ENCODE peak calls at places on chromosome 18, in six cellular contexts. O, V, X, A, Z and J are unnamed samples.

GRCh38 chr18:57627488-57627887 is 5.9 kb upstream of the NARS1 start:
- DNase-seq in Z (no peak), A (peak; percentile 34), V (no peak), O (no peak), X (no peak), J (no peak)

GRCh38 chr18:74532511-74533025 is 1.7 kb upstream of the CNDP1 start:
- DNase-seq in Z (no peak), V (no peak), A (no peak), O (no peak), X (no peak), J (no peak)

GRCh38 chr18:31509571-31509970 is 11.6 kb downstream of the DSG2 start:
- DNase-seq in A (no peak), O (no peak), Z (no peak), V (no peak), X (no peak), J (no peak)

GRCh38 chr18:51068111-51068510 is 38.1 kb downstream of the SMAD4 start:
- DNase-seq in O (no peak), X (no peak), Z (no peak), V (no peak), A (no peak), J (no peak)

GRCh38 chr18:41687138-41687537 is 267.9 kb upstream of the PIK3C3 start:
- DNase-seq in X (no peak), V (no peak), Z (no peak), A (no peak), O (no peak), J (no peak)

GRCh38 chr18:79632765-79633164 is 46.8 kb upstream of the CTDP1 start:
- DNase-seq in Z (no peak), X (no peak), A (no peak), V (no peak), O (no peak), J (no peak)

GRCh38 chr18:31487251-31488015 is 10.5 kb upstream of the DSG2 start:
- DNase-seq in O (no peak), V (no peak), X (no peak), Z (no peak), A (peak; percentile 89), J (no peak)

GRCh38 chr18:715626-716025 is 3.2 kb upstream of the ENOSF1 start:
- DNase-seq in Z (peak; percentile 13), V (no peak), A (no peak), X (no peak), O (no peak), J (no peak)

GRCh38 chr18:22694954-22695353 is 238.2 kb upstream of the RBBP8 start:
- DNase-seq in V (peak; percentile 52), A (no peak), Z (peak; percentile 81), O (no peak), X (no peak), J (no peak)

GRCh38 chr18:46939337-46939963 is 22.0 kb downstream of the KATNAL2 start:
- DNase-seq in A (no peak), V (no peak), X (no peak), Z (no peak), O (no peak), J (no peak)

GRCh38 chr18:37339701-37340215 is 225.8 kb downstream of the CELF4 start:
- DNase-seq in V (no peak), X (no peak), A (no peak), Z (no peak), O (no peak), J (no peak)

DNA sequence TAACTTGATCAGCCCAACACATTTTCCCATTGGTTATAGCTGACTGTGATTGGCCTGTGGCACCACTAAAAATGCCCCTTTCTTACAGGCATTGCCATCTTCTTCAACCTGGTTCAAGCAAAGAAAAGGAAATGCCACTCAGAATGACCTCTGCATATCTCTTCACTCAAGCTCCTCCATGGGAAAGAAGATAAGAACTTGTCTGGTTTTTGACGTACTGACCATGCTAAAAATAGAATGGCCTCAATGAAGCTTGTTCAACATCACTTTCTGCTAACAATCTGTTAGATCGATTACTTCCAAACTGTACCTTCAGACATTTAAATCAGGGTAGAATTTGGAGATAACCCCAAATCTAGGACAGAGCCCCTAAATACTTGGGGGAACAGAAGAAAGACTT is 109.5 kb downstream of the CABYR start:
- DNase-seq in Z (no peak), O (no peak), X (no peak), A (no peak), V (no peak), J (no peak)
- TF ChIP-seq CTCF in Z (no peak), O (no peak), X (no peak), A (no peak), V (no peak), J (no peak)

GRCh38 chr18:44680271-44681038 is at the start of gene SETBP1:
- DNase-seq in Z (no peak), A (no peak), X (peak; percentile 79), O (peak; percentile 86), V (peak; percentile 81), J (peak; percentile 70)

GRCh38 chr18:44682181-44682870 is 1.6 kb downstream of the SETBP1 start:
- DNase-seq in V (peak; percentile 69), O (no peak), A (no peak), Z (no peak), X (peak; percentile 33), J (peak; percentile 51)

GRCh38 chr18:44679912-44680270 is 797 bp upstream of the SETBP1 start:
- DNase-seq in X (peak; percentile 76), V (peak; percentile 82), O (peak; percentile 83), Z (no peak), A (no peak), J (peak; percentile 66)

GRCh38 chr18:44681611-44682010 is 923 bp downstream of the SETBP1 start:
- DNase-seq in O (no peak), A (no peak), Z (no peak), V (no peak), X (no peak), J (no peak)

DNA sequence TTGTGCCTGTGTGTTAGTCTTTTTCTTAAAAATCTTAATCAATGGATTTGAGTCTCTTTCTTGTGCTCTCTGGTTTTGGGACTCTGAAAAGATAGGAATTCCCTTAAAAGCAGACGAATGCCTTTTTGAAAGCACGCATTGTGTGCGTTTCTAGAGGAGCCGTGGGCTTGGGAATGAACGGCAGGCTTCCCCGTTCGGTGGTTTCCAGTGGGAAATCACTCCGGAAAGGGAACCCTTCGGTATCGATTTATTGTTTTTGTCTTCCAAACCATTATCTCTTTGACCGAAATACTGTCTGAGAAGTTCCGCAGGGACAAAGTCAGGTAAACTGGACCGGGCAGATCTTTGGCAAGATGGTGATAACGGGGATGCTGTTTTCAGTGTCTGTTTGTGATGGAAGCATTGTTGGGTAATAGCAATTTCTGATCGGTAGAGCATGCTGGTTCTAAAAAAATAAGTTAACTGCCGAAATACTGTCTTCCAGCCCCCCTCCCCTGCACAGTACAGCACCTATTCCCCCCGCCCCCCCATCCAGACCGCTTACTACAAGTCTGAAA is 429 bp downstream of the SETBP1 start:
- DNase-seq in O (no peak), Z (no peak), A (no peak), X (peak; percentile 25), V (no peak), J (no peak)
- TF ChIP-seq CTCF in O (no peak), Z (no peak), A (no peak), X (no peak), V (no peak), J (no peak)

GRCh38 chr18:52869349-52869923 is 529.4 kb downstream of the DCC start:
- DNase-seq in V (no peak), Z (no peak), A (no peak), X (no peak), O (no peak), J (no peak)

GRCh38 chr18:52874774-52875173 is 534.8 kb downstream of the DCC start:
- DNase-seq in O (no peak), X (no peak), A (no peak), V (no peak), Z (no peak), J (no peak)

GRCh38 chr18:52875711-52876110 is 535.7 kb downstream of the DCC start:
- DNase-seq in Z (no peak), O (no peak), V (no peak), X (no peak), A (no peak), J (no peak)

DNA sequence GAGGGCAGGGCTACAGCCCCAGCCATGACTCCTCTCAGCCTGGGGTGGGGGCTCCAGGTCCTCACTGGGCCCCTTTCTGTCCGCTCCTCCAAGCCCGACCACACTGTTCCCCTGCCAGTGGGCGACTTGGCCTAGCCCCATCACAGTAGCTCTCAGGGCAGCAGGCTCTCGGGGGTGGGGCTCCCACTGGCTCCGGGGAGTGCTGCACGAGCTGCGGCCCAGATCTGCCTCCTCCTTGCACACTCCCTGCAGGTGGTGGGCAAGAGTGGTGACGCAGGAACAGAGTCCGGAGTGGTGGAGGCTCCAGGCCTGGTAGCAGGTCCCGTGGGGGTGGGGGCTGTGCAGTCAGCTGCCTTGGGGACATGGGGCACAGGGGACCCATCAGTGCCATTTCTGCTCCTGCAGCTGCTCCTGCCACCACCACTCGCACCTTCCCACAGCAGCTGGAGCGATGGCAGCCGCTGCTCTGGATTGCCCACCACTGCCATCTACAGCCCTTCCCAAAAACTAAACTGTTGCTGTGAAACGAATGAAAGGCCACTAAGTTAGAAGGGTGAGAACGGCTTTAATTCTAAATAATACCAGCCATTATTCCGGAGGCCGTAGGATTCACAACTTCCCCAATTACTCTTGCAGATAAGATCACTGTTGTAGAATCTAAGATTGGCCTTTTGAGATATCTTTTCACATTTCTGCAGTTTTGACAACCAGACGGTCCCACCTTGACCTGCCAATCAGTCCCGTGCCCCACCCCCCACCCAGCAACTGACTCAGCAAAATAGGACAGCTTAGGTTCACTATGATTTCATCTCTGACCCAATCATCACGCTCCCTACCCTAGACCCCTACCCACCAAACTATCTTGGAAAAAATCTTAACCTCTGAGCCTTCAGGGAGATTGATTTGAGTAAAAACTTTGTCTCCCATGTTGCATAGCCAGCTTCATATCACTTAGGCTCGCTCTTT is 530.2 kb downstream of the DCC start:
- DNase-seq in O (peak; percentile 48), A (no peak), Z (no peak), V (no peak), X (no peak), J (peak; percentile 5)
- TF ChIP-seq CTCF in O (no peak), A (no peak), Z (no peak), V (no peak), X (no peak), J (peak; percentile 16)

DNA sequence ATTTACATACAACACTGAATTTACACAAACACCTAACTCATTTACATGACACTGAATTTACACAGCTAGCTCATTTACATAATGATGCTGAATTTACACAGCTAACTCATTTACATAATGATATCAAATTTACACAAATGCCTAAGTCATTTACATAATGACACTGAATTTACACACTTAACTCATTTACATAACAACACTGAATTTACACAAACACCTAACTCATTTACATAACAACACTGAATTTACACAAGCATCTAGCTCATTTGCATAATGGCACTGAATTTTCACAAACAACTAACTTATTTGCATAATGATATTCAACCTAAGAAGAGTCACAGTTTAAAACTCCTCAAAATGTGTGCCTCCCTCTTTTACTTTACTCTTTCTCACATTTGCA is 511.7 kb downstream of the GALR1 start:
- DNase-seq in V (no peak), Z (no peak), O (no peak), A (no peak), X (no peak), J (no peak)
- TF ChIP-seq CTCF in V (no peak), Z (no peak), O (no peak), A (no peak), X (no peak), J (no peak)

GRCh38 chr18:56238576-56238975 is 399.8 kb downstream of the TXNL1 start:
- DNase-seq in X (no peak), A (no peak), O (no peak), V (no peak), Z (no peak), J (no peak)
- TF ChIP-seq CTCF in X (no peak), A (no peak), O (no peak), V (no peak), Z (peak; percentile 25), J (no peak)

GRCh38 chr18:61582205-61582710 is 249.0 kb downstream of the CDH20 start:
- DNase-seq in X (no peak), O (no peak), Z (no peak), V (no peak), A (no peak), J (no peak)
- TF ChIP-seq CTCF in X (peak; percentile 66), O (no peak), Z (no peak), V (no peak), A (no peak), J (no peak)

GRCh38 chr18:67513285-67513684 is 3.2 kb downstream of the DSEL start:
- DNase-seq in A (no peak), X (no peak), Z (no peak), V (no peak), O (no peak), J (no peak)
- TF ChIP-seq CTCF in A (no peak), X (peak; percentile 9), Z (peak; percentile 6), V (no peak), O (no peak), J (no peak)